ENCODE peak calls at places on chromosomes 16 and 17, in seven cellular contexts. Z is PC-9, F is fibroblast of pulmonary artery, J is left lung, B is psoas muscle, V is IMR-90, Y is suprapubic skin. C is an unnamed sample.

GRCh38 chr16:82876951-82877350 is 250.2 kb downstream of the CDH13 start:
- DNase-seq in B (no peak), Z (no peak), Y (no peak), V (no peak), J (no peak), F (no peak), C (no peak)

GRCh38 chr16:73145166-73145565 is 97.2 kb upstream of the ZFHX3 start:
- DNase-seq in V (no peak), J (no peak), Z (no peak), F (no peak), B (no peak), Y (no peak), C (no peak)

GRCh38 chr16:8686031-8686621 is 11.7 kb downstream of the ABAT start:
- DNase-seq in Y (no peak), J (no peak), B (no peak), F (no peak), V (no peak), Z (peak), C (no peak)

GRCh38 chr17:59366773-59367656 is 35.6 kb downstream of the YPEL2 start:
- DNase-seq in F (peak), Y (no peak), J (peak), B (no peak), Z (no peak), V (peak), C (peak)

GRCh38 chr17:82863941-82864720 is 24.3 kb upstream of the ZNF750 start:
- DNase-seq in Z (peak), F (peak), V (peak), Y (peak), J (peak), B (peak), C (peak)

GRCh38 chr16:82668094-82668493 is 41.3 kb downstream of the CDH13 start:
- DNase-seq in F (no peak), Y (no peak), V (no peak), B (no peak), Z (no peak), J (no peak), C (no peak)

GRCh38 chr16:60907645-60908044 is 1128.6 kb downstream of the CDH8 start:
- DNase-seq in F (no peak), Z (no peak), Y (no peak), B (no peak), J (no peak), V (no peak), C (no peak)

GRCh38 chr17:3535253-3535995 is 22.2 kb downstream of the TRPV3 start:
- DNase-seq in J (peak), F (peak), B (peak), V (peak), Z (no peak), Y (peak), C (peak)

GRCh38 chr17:69275751-69276150 is 47.1 kb upstream of the ABCA10 start:
- DNase-seq in Z (no peak), J (no peak), V (no peak), Y (no peak), F (no peak), B (no peak), C (no peak)

GRCh38 chr17:31493656-31494155 is 102.2 kb downstream of the RAB11FIP4 start:
- DNase-seq in Y (no peak), J (no peak), Z (no peak), F (no peak), B (peak), V (no peak), C (no peak)

GRCh38 chr17:46092996-46093395 is 93.9 kb downstream of the STH start:
- DNase-seq in B (no peak), Z (no peak), Y (no peak), V (peak), F (no peak), J (no peak), C (no peak)

GRCh38 chr16:525520-526180 is 1.9 kb upstream of the CAPN15 start:
- DNase-seq in F (peak), B (no peak), Z (peak), J (no peak), V (peak), Y (no peak), C (peak)

GRCh38 chr17:42387221-42387657 is 1.0 kb downstream of the STAT3 start:
- DNase-seq in Y (peak), F (peak), Z (no peak), V (peak), J (no peak), B (no peak), C (peak)

GRCh38 chr17:81130385-81131288 is 34.7 kb upstream of the PVALEF start:
- DNase-seq in V (no peak), F (no peak), B (no peak), J (no peak), Y (no peak), Z (no peak), C (no peak)

GRCh38 chr16:28985206-28985605 is 354 bp downstream of the LAT start:
- DNase-seq in F (no peak), V (no peak), B (no peak), Y (no peak), Z (no peak), J (no peak), C (no peak)

GRCh38 chr16:78516006-78516405 is 416.6 kb downstream of the WWOX start:
- DNase-seq in F (no peak), V (no peak), Z (no peak), Y (no peak), J (no peak), B (no peak), C (no peak)
- H3K4me3 ChIP-seq in F (no peak), V (no peak), Z (no peak), Y (no peak), J (no peak), B (no peak), C (no peak)

GRCh38 chr16:57627184-57627871 is 1.1 kb upstream of the ADGRG1 start:
- DNase-seq in Y (no peak), J (no peak), Z (peak), B (peak), F (peak), V (peak), C (peak)
- TF ChIP-seq CTCF in Y (no peak), J (no peak), Z (no peak), B (no peak), F (peak), V (peak), C (no peak)

GRCh38 chr16:3295209-3295608 is 10.0 kb downstream of the TIGD7 start:
- DNase-seq in J (no peak), F (no peak), B (no peak), Z (no peak), V (no peak), Y (no peak), C (no peak)

GRCh38 chr16:3289998-3290673 is 6.8 kb downstream of the ZNF263 start:
- DNase-seq in B (no peak), F (no peak), V (no peak), Z (no peak), J (no peak), Y (no peak), C (no peak)

GRCh38 chr16:3295783-3296182 is 9.4 kb downstream of the TIGD7 start:
- DNase-seq in B (no peak), Z (no peak), Y (no peak), J (no peak), F (no peak), V (no peak), C (no peak)

GRCh38 chr16:3292604-3293003 is 9.3 kb downstream of the ZNF263 start:
- DNase-seq in Y (no peak), V (peak), J (no peak), F (no peak), B (no peak), Z (no peak), C (peak)
- H3K4me3 ChIP-seq in Y (no peak), V (no peak), J (no peak), F (no peak), B (no peak), Z (no peak), C (no peak)

GRCh38 chr17:57531078-57531477 is 214.0 kb downstream of the CCDC182 start:
- DNase-seq in B (no peak), Y (no peak), J (no peak), F (no peak), Z (no peak), V (no peak), C (no peak)

GRCh38 chr17:57530508-57530907 is 214.6 kb downstream of the CCDC182 start:
- DNase-seq in B (no peak), Y (no peak), V (peak), Z (no peak), J (no peak), F (peak), C (peak)

GRCh38 chr17:57532966-57533365 is 212.1 kb downstream of the CCDC182 start:
- DNase-seq in Z (no peak), J (no peak), F (no peak), Y (no peak), V (no peak), B (no peak), C (no peak)

GRCh38 chr17:57532556-57532955 is 212.5 kb downstream of the CCDC182 start:
- DNase-seq in J (no peak), F (no peak), V (no peak), B (no peak), Z (no peak), Y (no peak), C (no peak)

GRCh38 chr17:57531648-57532486 is 213.2 kb downstream of the CCDC182 start:
- DNase-seq in V (no peak), Z (no peak), J (no peak), F (no peak), Y (no peak), B (no peak), C (no peak)
- TF ChIP-seq CTCF in V (no peak), Z (no peak), J (no peak), F (no peak), Y (no peak), B (no peak), C (no peak)

DNA sequence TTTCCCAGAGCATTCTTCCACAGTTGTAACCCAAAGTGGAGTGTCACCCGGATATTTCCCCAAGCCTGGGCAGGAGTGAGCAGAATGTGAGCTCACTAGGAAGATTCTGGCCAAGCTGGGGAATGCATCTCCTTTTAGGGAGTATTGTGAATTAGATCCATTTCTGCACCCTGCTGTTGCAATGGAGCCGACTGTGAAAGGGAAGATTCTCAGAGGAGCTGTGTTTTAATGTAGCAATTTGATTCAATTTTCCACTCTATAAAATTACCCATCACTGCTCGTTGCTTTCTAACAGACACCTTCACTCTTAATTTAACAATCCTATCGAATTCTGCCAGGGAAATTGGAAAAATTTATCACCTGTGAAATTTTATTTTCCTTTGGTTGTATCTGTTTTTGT is 70.8 kb downstream of the SNX11 start:
- DNase-seq in Z (no peak), F (no peak), Y (no peak), V (no peak), J (no peak), B (no peak), C (no peak)
- H3K4me3 ChIP-seq in Z (no peak), F (no peak), Y (no peak), V (no peak), J (no peak), B (no peak), C (no peak)

GRCh38 chr17:1360975-1361374 is 39.0 kb downstream of the YWHAE start:
- DNase-seq in Z (no peak), B (no peak), V (no peak), F (no peak), J (no peak), Y (no peak), C (no peak)
- TF ChIP-seq CTCF in Z (no peak), B (no peak), V (no peak), F (no peak), J (no peak), Y (no peak), C (no peak)

DNA sequence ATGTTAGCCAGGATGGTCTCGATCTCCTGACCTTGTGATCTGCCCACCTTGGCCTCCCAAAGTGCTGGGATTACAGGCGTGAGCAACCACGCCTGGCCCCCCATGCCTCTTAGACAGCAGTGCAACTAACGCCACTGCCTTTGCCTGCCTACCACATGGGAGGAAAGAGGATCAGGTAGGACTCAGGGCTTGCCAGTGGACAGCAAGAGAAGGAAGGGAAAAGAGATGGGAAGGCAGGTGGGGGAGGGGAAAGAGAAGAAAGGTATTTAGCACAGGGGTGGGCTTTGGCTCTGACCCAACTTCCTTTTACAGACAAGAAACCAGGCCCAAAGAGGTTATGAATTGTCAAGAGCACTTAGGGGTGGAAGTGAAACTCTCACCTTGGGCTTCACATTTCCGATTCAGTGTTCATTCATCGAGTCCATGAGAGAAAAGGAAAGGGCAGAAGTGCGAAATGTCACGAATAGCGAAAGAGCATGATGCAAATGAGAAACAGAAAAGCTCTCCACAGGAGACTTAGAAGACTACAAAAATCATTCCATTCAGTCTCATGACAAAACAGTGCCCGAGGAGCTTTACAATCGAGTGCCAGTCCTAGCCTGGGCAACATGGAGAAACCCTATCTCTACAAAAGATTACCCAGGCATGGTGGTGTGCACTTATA is 36.4 kb downstream of the CDK5R1 start:
- DNase-seq in V (no peak), B (no peak), Z (no peak), J (no peak), Y (no peak), F (no peak), C (no peak)
- H3K4me3 ChIP-seq in V (no peak), B (no peak), Z (no peak), J (no peak), Y (no peak), F (no peak), C (no peak)

DNA sequence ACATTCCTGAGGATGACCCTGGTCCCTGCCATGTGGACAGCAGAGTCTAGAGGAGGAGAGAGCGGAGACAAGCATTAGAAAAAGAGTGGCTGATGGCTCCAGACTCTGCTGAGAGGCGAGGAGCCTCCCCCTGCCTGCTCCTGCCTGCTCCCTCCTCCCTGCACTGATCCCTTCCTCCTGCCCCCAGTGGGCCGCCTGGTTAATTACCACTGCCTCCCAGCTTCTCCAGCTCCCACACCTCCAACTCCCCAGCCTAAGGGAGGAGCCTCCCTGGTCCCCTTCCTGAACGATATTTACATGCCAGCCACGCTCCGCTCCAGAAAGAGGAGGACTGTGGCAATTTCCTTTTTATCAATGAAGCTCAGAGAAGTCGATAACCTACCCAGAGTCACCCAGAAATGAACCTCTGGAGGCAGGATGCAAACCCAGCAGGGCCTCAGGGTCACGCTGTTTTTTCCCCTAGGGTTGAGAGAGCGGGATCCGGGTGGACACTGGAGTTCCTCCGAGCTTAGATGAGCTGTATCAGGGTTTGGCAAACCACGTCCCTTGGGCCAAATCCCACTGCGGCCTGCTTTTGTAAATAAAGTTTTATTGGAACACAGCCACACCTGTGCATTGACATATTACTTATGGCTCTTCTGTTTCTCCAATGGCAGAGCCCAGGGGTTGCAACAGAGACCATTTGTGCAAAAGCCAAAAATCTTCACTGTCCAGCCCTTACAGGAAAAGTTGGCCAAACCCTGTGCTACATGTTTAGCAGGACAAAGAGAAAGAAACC is 27.1 kb upstream of the JPH3 start:
- DNase-seq in Y (no peak), Z (no peak), B (no peak), J (no peak), F (no peak), V (no peak), C (peak)
- TF ChIP-seq CTCF in Y (no peak), Z (no peak), B (no peak), J (no peak), F (peak), V (no peak), C (peak)

GRCh38 chr16:68291227-68291626 is 19.5 kb downstream of the SLC7A6OS start:
- DNase-seq in B (no peak), F (no peak), Z (no peak), V (no peak), J (no peak), Y (no peak), C (no peak)

GRCh38 chr16:68289621-68290329 is 21.0 kb downstream of the SLC7A6OS start:
- DNase-seq in J (no peak), Y (no peak), B (no peak), V (no peak), Z (no peak), F (peak), C (no peak)

GRCh38 chr16:68292425-68292824 is 18.3 kb downstream of the SLC7A6OS start:
- DNase-seq in V (no peak), Z (no peak), Y (no peak), B (no peak), F (no peak), J (no peak), C (no peak)

GRCh38 chr16:68289202-68289601 is 21.5 kb downstream of the SLC7A6OS start:
- DNase-seq in Y (no peak), B (no peak), V (no peak), J (no peak), Z (no peak), F (no peak), C (no peak)

GRCh38 chr16:68290455-68290854 is 20.3 kb downstream of the SLC7A6OS start:
- DNase-seq in Z (no peak), J (no peak), F (no peak), Y (no peak), V (no peak), B (no peak), C (no peak)
- H3K4me3 ChIP-seq in Z (no peak), J (no peak), F (no peak), Y (no peak), V (no peak), B (no peak), C (no peak)

GRCh38 chr16:30528799-30529457 is 2.6 kb upstream of the ZNF768 start:
- DNase-seq in B (peak), F (no peak), Z (no peak), J (no peak), V (no peak), Y (no peak), C (no peak)

GRCh38 chr16:30525844-30526136 is 576 bp downstream of the ZNF768 start:
- DNase-seq in Y (no peak), Z (no peak), V (no peak), J (no peak), B (no peak), F (no peak), C (peak)

GRCh38 chr16:30526137-30526822 is at the start of gene ZNF768:
- DNase-seq in B (peak), F (peak), V (no peak), Z (peak), Y (peak), J (peak), C (peak)

GRCh38 chr16:30527635-30528178 is 1.3 kb upstream of the ZNF768 start:
- DNase-seq in Z (peak), Y (peak), B (peak), F (no peak), V (no peak), J (peak), C (peak)

DNA sequence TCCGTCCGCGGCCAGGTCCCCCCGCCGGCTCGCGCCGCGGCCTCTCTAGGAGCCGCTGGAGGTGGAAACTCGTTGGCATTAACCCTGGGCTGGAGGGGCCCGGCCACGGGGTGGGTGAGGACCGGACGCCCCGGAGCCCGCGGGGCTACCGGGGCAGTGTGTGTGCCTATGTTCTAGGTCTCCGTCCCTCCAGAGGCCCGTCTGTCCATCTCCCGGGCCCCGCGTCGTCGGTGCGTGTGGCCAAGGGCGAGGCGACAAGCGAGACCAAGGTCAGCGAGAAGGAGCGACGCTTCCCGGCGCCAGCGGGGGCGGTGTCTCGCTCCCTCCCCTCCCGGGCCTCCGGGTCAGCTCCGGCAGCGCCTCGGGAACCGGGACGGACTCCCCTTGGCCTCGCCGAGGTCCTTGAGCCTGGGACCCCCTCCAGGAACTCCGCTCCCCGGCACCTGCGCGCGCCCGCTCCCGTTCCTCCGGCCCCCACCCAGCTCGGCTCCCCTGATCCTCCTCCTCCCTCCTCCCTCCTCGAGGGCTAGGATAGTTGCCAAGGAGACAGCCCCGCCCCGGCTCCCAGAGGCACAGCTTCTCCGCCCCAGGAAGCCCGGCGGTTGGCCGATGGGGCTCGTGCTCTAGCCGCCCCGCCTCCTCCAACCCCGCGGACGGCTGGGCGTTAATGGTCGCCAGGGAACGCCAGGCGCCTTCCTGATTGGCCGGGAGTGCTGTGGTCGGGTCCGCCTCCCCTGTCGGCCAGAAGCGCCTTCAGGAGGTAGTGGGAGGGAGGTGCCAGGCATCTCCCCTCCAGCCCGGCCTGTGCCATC is 663 bp upstream of the ZNF768 start:
- DNase-seq in F (peak), Z (peak), B (peak), J (peak), Y (peak), V (peak), C (peak)
- TF ChIP-seq CTCF in F (peak), Z (peak), B (peak), J (peak), Y (no peak), V (peak), C (peak)